ENCODE peak calls at places on chromosomes 11 and 22, in ten cellular contexts. Q, E, G, L, T, B, N, Z, R and Y are unnamed samples.

GRCh38 chr22:38706101-38706884 is 549 bp downstream of the GTPBP1 start:
- DNase-seq in B (no peak), E (no peak), R (peak), T (no peak), N (peak), Z (peak), Q (no peak), G (peak), L (peak), Y (peak)

GRCh38 chr11:88886796-88887195 is 179.0 kb downstream of the GRM5 start:
- DNase-seq in Q (no peak), N (no peak), B (peak), L (peak), Z (no peak), R (peak), E (peak), T (no peak), G (peak), Y (no peak)

GRCh38 chr11:103798029-103798428 is 238.4 kb upstream of the DDI1 start:
- DNase-seq in R (peak), T (no peak), G (no peak), B (peak), E (no peak), N (peak), L (peak), Q (no peak), Z (no peak), Y (no peak)

GRCh38 chr11:103842191-103842590 is 194.2 kb upstream of the DDI1 start:
- DNase-seq in N (peak), R (no peak), E (no peak), Z (no peak), T (peak), G (no peak), L (peak), B (no peak), Q (no peak), Y (no peak)

GRCh38 chr11:93623179-93623578 is 38.3 kb upstream of the CEP295 start:
- DNase-seq in L (no peak), T (no peak), B (no peak), R (no peak), G (no peak), Z (no peak), E (no peak), Q (no peak), N (no peak), Y (no peak)

GRCh38 chr11:121389651-121390050 is 62.5 kb upstream of the SORL1 start:
- DNase-seq in B (no peak), G (no peak), N (peak), T (peak), L (peak), Z (no peak), R (no peak), Q (peak), E (no peak), Y (no peak)

GRCh38 chr11:47270331-47271271 is 668 bp downstream of the MADD start:
- DNase-seq in Z (no peak), G (peak), N (peak), T (peak), Q (no peak), E (peak), L (peak), R (peak), B (no peak), Y (no peak)

GRCh38 chr11:93921695-93922468 is 71.5 kb upstream of the VSTM5 start:
- DNase-seq in E (peak), Z (no peak), L (peak), R (peak), G (peak), T (no peak), N (peak), B (peak), Q (no peak), Y (no peak)

GRCh38 chr11:106763516-106763915 is 254.8 kb downstream of the GUCY1A2 start:
- DNase-seq in L (peak), N (peak), Z (no peak), E (no peak), T (no peak), R (no peak), B (no peak), G (no peak), Q (no peak), Y (no peak)

GRCh38 chr11:120682026-120682649 is 170.6 kb downstream of the GRIK4 start:
- DNase-seq in R (no peak), T (no peak), L (no peak), Z (no peak), G (no peak), B (no peak), N (no peak), E (no peak), Q (no peak), Y (no peak)

GRCh38 chr11:44674809-44675208 is 52.0 kb upstream of the TSPAN18 start:
- DNase-seq in Q (no peak), Z (no peak), L (no peak), T (no peak), G (no peak), R (no peak), E (no peak), B (no peak), N (no peak), Y (no peak)

GRCh38 chr11:28616160-28616559 is 508.0 kb downstream of the METTL15 start:
- DNase-seq in B (no peak), E (no peak), T (no peak), N (no peak), Q (no peak), G (no peak), Z (no peak), L (no peak), R (no peak), Y (no peak)

GRCh38 chr22:38454361-38455062 is 487 bp downstream of the KCNJ4 start:
- DNase-seq in B (no peak), T (no peak), Q (no peak), N (no peak), R (no peak), E (no peak), G (no peak), Z (no peak), L (no peak), Y (no peak)

GRCh38 chr11:122197055-122197987 is 81.3 kb upstream of the BLID start:
- DNase-seq in R (peak), Q (no peak), N (peak), E (peak), L (peak), G (no peak), Z (peak), B (peak), T (no peak), Y (peak)

GRCh38 chr11:8717876-8718753 is 35.5 kb downstream of the RPL27A start:
- DNase-seq in E (no peak), Z (peak), N (peak), L (peak), R (peak), Q (peak), G (no peak), B (peak), T (no peak), Y (peak)

GRCh38 chr11:126607374-126607773 is 251.9 kb downstream of the ST3GAL4 start:
- DNase-seq in B (peak), N (peak), L (peak), E (peak), G (peak), Q (peak), R (peak), T (peak), Z (no peak), Y (no peak)

GRCh38 chr11:131033151-131033651 is 116.9 kb upstream of the SNX19 start:
- DNase-seq in L (peak), Q (no peak), Z (no peak), N (peak), B (peak), G (no peak), T (peak), R (peak), E (peak), Y (no peak)

GRCh38 chr11:6241316-6241715 is 2.4 kb downstream of the CNGA4 start:
- DNase-seq in N (no peak), Q (no peak), R (no peak), E (no peak), Z (no peak), L (no peak), B (no peak), T (no peak), G (no peak), Y (no peak)
- TF ChIP-seq CTCF in N (no peak), Q (no peak), R (no peak), E (no peak), Z (no peak), L (no peak), B (no peak), T (no peak), G (no peak), Y (no peak)

GRCh38 chr11:35085766-35086165 is 53.2 kb upstream of the CD44 start:
- DNase-seq in B (no peak), N (no peak), E (no peak), R (no peak), G (no peak), L (peak), T (no peak), Q (peak), Z (no peak), Y (no peak)

GRCh38 chr11:35083181-35084061 is 55.5 kb upstream of the CD44 start:
- DNase-seq in E (peak), R (peak), Q (peak), G (peak), B (peak), N (peak), L (peak), T (peak), Z (peak), Y (peak)

GRCh38 chr11:35084817-35085424 is 54.0 kb upstream of the CD44 start:
- DNase-seq in G (no peak), E (no peak), Q (no peak), L (no peak), N (no peak), R (no peak), B (no peak), T (no peak), Z (no peak), Y (no peak)

GRCh38 chr11:35079581-35079980 is 59.4 kb upstream of the CD44 start:
- DNase-seq in Z (no peak), T (no peak), L (no peak), Q (no peak), G (no peak), N (no peak), B (no peak), E (no peak), R (no peak), Y (no peak)

DNA sequence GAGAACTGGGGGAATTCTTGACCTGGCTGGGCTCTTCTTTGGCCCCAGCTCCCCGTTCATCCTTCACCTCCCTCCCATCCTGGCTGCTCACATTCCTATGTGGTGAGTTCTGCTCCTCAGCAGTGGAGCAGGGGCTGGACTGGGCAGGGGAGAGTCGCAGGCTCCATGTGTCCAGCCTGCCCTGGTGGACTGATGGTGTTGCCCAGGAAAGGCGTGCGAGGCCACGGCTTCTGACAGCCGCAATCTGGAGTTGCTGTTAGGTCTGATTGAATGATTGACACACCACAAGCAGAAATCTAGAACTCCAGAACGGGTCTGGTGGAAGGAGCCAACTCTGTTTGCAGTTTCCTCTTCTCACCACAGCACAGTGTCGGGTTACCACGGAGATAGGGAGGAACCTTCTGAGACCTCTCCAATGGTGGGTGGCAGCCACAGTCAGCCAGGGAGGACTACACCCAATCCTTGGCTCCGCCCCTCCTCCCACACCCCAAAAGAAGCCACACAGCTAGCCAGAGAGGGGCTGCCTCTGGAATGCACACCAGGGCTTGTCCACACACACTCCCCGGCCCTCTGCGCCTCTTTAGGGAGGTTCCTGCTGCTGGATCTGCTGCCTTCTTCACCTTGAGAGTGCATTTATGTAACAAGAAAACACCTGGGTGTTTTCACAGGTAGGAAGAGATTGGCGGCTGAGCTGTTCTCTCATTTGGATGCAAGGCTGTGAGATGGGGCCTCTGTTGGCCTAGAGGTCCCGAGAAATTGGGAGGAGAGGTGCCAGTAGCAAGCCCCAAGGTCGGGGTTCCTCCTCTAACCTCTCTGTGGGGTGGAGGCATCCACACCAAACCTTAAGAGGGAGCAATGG is 56.4 kb upstream of the CD44 start:
- DNase-seq in T (peak), Z (peak), R (peak), G (peak), B (no peak), Q (peak), E (peak), L (peak), N (peak), Y (peak)
- H3K27ac ChIP-seq in T (no peak), Z (no peak), R (peak), G (peak), B (peak), Q (no peak), E (peak), L (peak), N (peak), Y (peak)

GRCh38 chr11:73375830-73376167 is 400 bp upstream of the RELT start:
- DNase-seq in L (no peak), N (no peak), B (no peak), E (no peak), R (no peak), Z (peak), T (no peak), Q (no peak), G (no peak), Y (no peak)

GRCh38 chr11:73374130-73374529 is 2.1 kb upstream of the RELT start:
- DNase-seq in N (no peak), B (no peak), Q (no peak), Z (no peak), G (no peak), T (no peak), R (no peak), E (no peak), L (no peak), Y (no peak)

GRCh38 chr11:73379189-73379880 is 3.1 kb downstream of the RELT start:
- DNase-seq in L (no peak), G (peak), Z (no peak), N (no peak), B (no peak), T (no peak), E (no peak), Q (peak), R (no peak), Y (no peak)

GRCh38 chr11:73376168-73376802 is at the start of gene RELT:
- DNase-seq in T (peak), B (peak), Q (peak), E (peak), R (peak), Z (peak), G (peak), N (peak), L (peak), Y (peak)

DNA sequence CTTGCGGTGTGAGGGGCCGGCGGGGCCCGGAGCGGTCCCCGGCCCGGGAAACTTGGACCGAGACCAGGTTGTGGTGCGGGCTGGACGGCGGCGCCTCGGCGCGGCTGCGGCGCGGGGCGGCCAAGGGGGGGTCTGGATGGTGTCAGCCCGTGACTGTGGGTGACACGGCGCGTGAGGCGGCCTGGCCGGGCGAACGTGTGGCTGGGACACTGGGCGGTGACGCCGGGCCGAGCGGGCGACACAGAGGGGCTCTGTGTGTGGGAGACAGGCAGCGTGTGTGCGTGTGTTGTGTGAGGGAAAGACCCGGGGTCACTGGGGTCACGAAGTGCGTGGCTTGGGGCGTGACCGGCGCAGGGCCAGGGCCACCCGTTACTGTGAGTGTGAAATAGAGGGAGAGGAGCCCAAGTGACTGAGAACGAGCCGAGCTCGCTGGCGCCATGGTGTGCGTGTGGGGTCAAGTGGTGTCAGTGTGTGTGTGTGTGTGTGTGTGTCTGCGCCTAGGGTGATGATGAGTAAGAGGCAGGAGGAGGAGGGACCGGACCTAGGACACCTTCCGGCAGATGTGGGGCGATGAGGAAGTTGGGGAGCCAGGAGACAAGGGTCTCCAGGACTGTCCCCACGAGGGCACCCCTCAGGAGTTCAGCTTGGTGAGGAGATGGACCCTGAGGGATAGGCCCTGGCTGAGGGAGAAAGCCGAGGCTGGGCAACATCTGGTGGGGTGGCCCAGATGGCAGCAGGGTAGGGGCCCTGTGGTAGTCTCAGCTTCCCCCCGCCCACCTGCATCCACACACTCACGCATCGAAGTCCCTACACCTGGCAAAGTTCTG is 817 bp downstream of the RELT start:
- DNase-seq in G (peak), N (peak), Z (peak), T (peak), B (no peak), Q (peak), E (peak), L (peak), R (peak), Y (peak)
- H3K4me3 ChIP-seq in G (peak), N (peak), Z (peak), T (peak), B (peak), Q (peak), E (peak), L (peak), R (peak), Y (peak)

GRCh38 chr22:35024364-35024692 is 41.6 kb upstream of the ISX start:
- DNase-seq in B (no peak), R (no peak), G (no peak), E (no peak), N (no peak), L (no peak), Q (no peak), Z (no peak), T (no peak), Y (no peak)
- TF ChIP-seq CTCF in B (no peak), R (no peak), G (no peak), E (no peak), N (no peak), L (no peak), Q (no peak), Z (no peak), T (no peak), Y (no peak)

GRCh38 chr11:129279326-129280026 is 87.4 kb upstream of the ARHGAP32 start:
- DNase-seq in R (peak), Z (peak), L (peak), G (peak), Q (peak), B (no peak), E (peak), N (peak), T (peak), Y (peak)
- H3K27ac ChIP-seq in R (peak), Z (no peak), L (no peak), G (peak), Q (peak), B (no peak), E (peak), N (no peak), T (peak), Y (no peak)

GRCh38 chr11:63572026-63572688 is 9.0 kb upstream of the PLAAT2 start:
- DNase-seq in T (no peak), L (no peak), Q (no peak), R (no peak), B (no peak), N (no peak), Z (no peak), G (peak), E (no peak), Y (no peak)

GRCh38 chr11:63569570-63569969 is 6.4 kb upstream of the PLAAT2 start:
- DNase-seq in N (no peak), Z (no peak), E (no peak), Q (no peak), T (no peak), L (no peak), B (no peak), R (no peak), G (no peak), Y (no peak)

GRCh38 chr11:63574856-63575602 is 11.8 kb upstream of the PLAAT2 start:
- DNase-seq in Q (no peak), E (no peak), L (peak), B (no peak), Z (peak), R (peak), T (peak), N (peak), G (peak), Y (no peak)

DNA sequence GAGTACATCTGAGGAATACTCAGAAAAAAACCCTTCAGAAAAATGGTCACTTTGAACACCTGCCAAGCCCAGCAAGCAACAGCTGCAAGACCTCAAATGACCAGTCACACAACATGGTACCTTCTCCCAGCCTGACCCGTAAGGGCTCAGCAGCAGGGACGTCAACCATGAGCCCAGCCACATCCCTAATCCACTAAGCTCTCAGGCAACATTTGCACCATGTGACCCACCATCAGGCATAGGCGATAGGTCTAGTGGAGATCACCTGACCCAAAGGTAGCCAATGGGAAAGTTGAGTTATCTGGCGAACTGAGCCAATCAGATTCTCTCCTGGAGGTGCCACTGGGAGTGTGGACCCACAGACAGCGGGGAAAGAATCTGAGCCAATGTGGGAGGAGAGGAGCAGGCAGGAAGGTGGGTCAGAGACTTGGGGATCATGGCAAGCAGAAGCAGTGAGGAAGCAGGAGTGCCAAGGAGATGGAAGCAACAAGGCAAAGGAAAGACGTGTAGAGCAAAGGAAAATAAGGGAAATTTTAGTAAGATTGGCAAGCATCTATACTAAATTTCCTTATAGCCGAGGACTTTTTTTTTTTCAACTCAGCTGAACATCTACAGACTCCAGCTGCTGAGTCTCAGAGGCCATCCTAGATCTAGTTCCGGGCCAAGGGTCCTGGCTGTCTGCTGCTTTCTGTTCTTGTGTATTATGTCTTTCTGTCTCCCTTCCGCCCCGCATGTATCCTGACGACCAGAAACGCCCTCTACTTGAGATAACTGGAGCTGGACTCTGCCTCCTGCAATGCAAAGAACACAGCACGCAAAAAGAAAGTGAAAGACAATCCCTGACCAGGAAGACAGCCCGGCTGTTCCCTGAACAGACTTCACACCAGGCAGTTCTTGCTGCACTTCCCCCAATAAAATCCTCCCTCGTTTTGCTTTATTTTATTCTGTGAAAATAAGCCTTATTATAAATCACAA is 11.0 kb upstream of the PLAAT2 start:
- DNase-seq in T (peak), E (no peak), B (peak), Q (no peak), N (peak), L (peak), G (peak), R (peak), Z (peak), Y (no peak)
- H3K4me3 ChIP-seq in T (peak), E (no peak), B (peak), Q (no peak), N (peak), L (no peak), G (peak), R (peak), Z (peak), Y (peak)

DNA sequence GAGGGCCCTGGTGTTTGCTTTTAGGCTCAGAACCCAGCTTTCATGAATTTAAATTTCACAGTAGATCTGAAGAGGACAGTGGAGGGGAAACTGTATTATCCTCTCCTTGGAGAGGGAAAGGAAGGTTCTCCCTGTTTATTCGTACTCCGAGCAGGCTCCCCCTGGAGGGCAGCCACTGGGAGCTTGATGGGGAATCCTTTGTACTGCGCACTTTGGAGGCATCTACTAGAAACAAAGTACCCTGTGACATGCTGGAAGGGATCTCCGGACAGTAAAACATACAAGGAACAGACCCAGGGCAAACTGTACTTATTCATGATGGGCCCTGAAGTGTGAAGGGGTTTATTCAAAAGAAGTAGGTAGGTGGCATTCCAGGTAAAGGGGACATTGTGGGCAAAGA is 27.2 kb downstream of the NAV2 start:
- DNase-seq in T (peak), B (no peak), Z (no peak), R (peak), N (peak), L (peak), G (no peak), E (no peak), Q (peak), Y (peak)
- TF ChIP-seq CTCF in T (no peak), B (peak), Z (no peak), R (peak), N (peak), L (peak), G (no peak), E (peak), Q (peak), Y (no peak)